ENCODE peak calls at places on chromosomes 3 and 15, in seven cellular contexts. H, C, Y, A, X, N and L are unnamed samples.

GRCh38 chr3:149307435-149307783 is 26.0 kb downstream of the TM4SF18 start:
- DNase-seq in H (no peak), C (no peak), Y (no peak), A (no peak), X (no peak), N (no peak), L (no peak)

GRCh38 chr3:194225988-194226663 is 90.2 kb downstream of the HES1 start:
- DNase-seq in H (no peak), C (no peak), Y (no peak), A (no peak), X (no peak), N (no peak), L (no peak)

GRCh38 chr15:65384505-65384894 is 6.7 kb upstream of the IGDCC3 start:
- DNase-seq in H (no peak), C (no peak), Y (no peak), A (no peak), X (no peak), N (no peak), L (no peak)

GRCh38 chr3:148146947-148147346 is 550.8 kb upstream of the AGTR1 start:
- DNase-seq in H (no peak), C (no peak), Y (peak; percentile 4), A (peak; percentile 95), X (peak; percentile 8), N (no peak), L (no peak)

GRCh38 chr3:120682095-120682681 is at the start of gene HGD:
- DNase-seq in H (peak; percentile 75), C (no peak), Y (no peak), A (peak; percentile 20), X (no peak), N (no peak), L (no peak)

GRCh38 chr3:32423534-32423933 is 31.9 kb downstream of the CMTM7 start:
- DNase-seq in H (no peak), C (no peak), Y (no peak), A (no peak), X (no peak), N (no peak), L (no peak)

GRCh38 chr3:166444756-166445155 is 607.5 kb upstream of the BCHE start:
- DNase-seq in H (peak; percentile 7), C (no peak), Y (no peak), A (no peak), X (peak; percentile 56), N (no peak), L (no peak)

GRCh38 chr3:110929811-110930210 is 141.8 kb upstream of the NECTIN3 start:
- DNase-seq in H (no peak), C (no peak), Y (no peak), A (peak; percentile 46), X (no peak), N (no peak), L (no peak)

GRCh38 chr3:32443471-32443870 is 51.8 kb downstream of the CMTM7 start:
- DNase-seq in H (no peak), C (no peak), Y (no peak), A (peak; percentile 75), X (no peak), N (no peak), L (no peak)

GRCh38 chr3:175193815-175194518 is 334.8 kb downstream of the NAALADL2 start:
- DNase-seq in H (no peak), C (no peak), Y (peak; percentile 15), A (peak; percentile 54), X (peak; percentile 53), N (no peak), L (no peak)

GRCh38 chr3:139561959-139562676 is 22.6 kb upstream of the RBP1 start:
- DNase-seq in H (peak; percentile 56), C (peak; percentile 55), Y (peak; percentile 6), A (peak; percentile 72), X (peak; percentile 59), N (peak; percentile 75), L (no peak)

GRCh38 chr15:58981808-58982475 is 5.5 kb upstream of the RNF111 start:
- DNase-seq in H (no peak), C (no peak), Y (no peak), A (peak; percentile 19), X (no peak), N (no peak), L (no peak)

GRCh38 chr3:178103140-178103539 is 433.1 kb upstream of the KCNMB2 start:
- DNase-seq in H (no peak), C (no peak), Y (no peak), A (no peak), X (no peak), N (no peak), L (no peak)

GRCh38 chr15:86266896-86267484 is 187.3 kb downstream of the AGBL1 start:
- DNase-seq in H (no peak), C (no peak), Y (no peak), A (no peak), X (no peak), N (no peak), L (no peak)

GRCh38 chr3:86988986-86989385 is 2.0 kb downstream of the VGLL3 start:
- DNase-seq in H (no peak), C (no peak), Y (no peak), A (peak; percentile 43), X (no peak), N (no peak), L (no peak)

GRCh38 chr3:37493485-37494080 is 319.2 kb upstream of the LRRFIP2 start:
- DNase-seq in H (no peak), C (no peak), Y (no peak), A (no peak), X (no peak), N (no peak), L (no peak)

GRCh38 chr3:98779936-98780335 is 16.8 kb downstream of the ST3GAL6 start:
- DNase-seq in H (no peak), C (no peak), Y (no peak), A (peak; percentile 59), X (no peak), N (no peak), L (no peak)

GRCh38 chr3:116059421-116060096 is 385.7 kb downstream of the LSAMP start:
- DNase-seq in H (no peak), C (no peak), Y (peak; percentile 86), A (peak; percentile 85), X (peak; percentile 97), N (peak; percentile 84), L (no peak)

DNA sequence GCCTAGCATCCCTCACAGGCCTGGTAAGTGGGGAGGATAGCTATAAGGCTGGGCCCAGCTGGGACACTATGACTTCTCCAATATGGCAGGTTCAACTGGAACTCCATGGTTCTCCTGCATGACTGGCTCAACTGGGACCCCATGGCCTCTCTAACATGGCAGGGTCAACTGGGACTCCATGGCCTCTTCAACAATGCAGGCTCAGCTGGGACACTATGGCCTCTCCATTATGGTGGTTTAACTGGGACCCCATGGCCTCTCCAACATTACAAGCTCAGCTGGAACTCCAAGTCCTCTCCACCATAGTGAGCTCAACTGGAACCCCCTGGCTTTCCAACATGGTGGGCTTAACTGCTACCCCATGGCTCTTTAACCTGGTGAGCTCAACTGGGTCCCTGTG is 58.2 kb upstream of the SEC61A1 start:
- DNase-seq in H (no peak), C (no peak), Y (no peak), A (no peak), X (no peak), N (no peak), L (no peak)
- TF ChIP-seq CTCF in H (no peak), C (no peak), Y (no peak), A (no peak), X (no peak), N (no peak), L (no peak)

DNA sequence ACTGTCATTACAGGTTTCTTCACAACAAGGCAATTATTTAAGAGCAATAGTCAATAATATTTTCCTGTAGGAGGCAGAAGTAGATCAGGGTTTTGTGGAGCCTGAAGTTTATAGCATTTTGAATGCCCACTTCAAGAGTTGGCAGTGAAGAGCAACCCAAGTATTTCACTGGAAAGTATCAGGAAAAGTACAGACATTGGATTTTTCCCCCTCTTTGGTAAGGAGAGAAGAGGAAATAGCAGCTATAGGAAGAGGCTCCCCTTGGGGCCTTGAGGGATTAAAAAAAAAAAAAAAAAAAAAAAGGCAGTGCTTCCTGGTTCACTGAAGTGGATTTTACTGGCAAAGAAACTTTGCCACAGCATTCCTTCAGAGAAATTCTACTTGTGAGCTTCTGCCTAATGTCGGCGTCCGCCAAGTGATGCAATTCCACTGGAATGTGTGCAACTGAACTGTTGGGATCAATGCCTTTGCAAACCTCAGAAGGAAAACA is 5.7 kb upstream of the CNTN6 start:
- DNase-seq in H (peak; percentile 5), C (no peak), Y (no peak), A (peak; percentile 86), X (peak; percentile 0), N (no peak), L (no peak)
- TF ChIP-seq CTCF in H (no peak), C (no peak), Y (no peak), A (peak; percentile 24), X (no peak), N (peak; percentile 44), L (peak; percentile 19)

DNA sequence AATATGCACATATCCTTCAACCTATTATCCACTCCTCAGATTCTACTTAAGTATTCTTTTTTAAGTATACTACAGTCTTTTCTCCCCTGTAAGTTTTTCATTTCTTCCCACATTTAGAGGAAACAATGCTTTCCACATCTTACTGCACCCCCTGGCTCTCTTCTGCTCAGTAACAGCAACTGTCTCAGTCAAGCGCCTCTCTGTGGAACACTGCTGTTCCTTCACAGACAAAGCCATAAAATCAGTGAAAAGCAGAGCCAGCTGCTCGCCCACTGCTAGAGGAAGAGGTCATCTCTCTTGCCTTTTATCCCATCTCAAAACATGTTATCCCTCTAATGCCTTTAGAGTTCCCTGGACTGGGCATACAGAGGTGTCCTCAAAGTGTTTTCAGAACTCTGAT is 24.8 kb downstream of the SERP1 start:
- DNase-seq in H (no peak), C (no peak), Y (no peak), A (peak; percentile 31), X (no peak), N (no peak), L (no peak)
- TF ChIP-seq CTCF in H (no peak), C (no peak), Y (no peak), A (peak; percentile 29), X (no peak), N (no peak), L (no peak)

GRCh38 chr3:40309925-40310635 is 573 bp downstream of the EIF1B start:
- DNase-seq in H (peak; percentile 55), C (peak; percentile 47), Y (no peak), A (peak; percentile 57), X (peak; percentile 10), N (no peak), L (peak; percentile 33)
- TF ChIP-seq CTCF in H (no peak), C (no peak), Y (no peak), A (no peak), X (no peak), N (no peak), L (no peak)

DNA sequence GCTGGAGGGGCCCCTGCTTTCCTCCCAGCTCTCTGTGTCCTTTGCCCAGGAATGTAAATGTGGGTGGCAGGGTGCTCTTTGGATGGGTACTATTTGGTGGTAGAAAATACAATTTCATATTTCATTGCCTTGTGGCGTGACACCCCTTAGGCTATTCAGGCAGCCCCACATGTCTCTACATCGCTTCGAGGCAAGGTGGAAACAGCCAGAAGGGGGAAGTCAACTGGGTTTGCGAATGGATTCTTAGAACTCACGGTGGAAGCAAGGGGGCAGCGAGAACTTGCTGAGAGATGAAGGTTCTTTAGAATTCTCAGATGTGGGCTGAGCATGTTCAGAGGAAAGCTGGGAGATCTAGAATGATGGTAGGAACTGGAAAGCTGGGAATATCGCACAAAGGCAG is 25.3 kb downstream of the PLA2G4D start:
- DNase-seq in H (no peak), C (no peak), Y (no peak), A (no peak), X (no peak), N (peak; percentile 38), L (no peak)
- TF ChIP-seq CTCF in H (no peak), C (no peak), Y (no peak), A (peak; percentile 15), X (no peak), N (peak; percentile 38), L (no peak)